ENCODE peak calls at places on chromosome 3, in ten cellular contexts. One of them, this sample, is unnamed.

GRCh38 chr3:71695000-71695482 is 30.2 kb downstream of the EIF4E3 start:
- DNase-seq in Calu3: peak; percentile 42
- DNase-seq in omental fat pad: no peak
- DNase-seq in transverse colon: peak; percentile 58
- DNase-seq in fibroblast of lung: no peak
- DNase-seq in H1: no peak
- DNase-seq in progenitor cell of endocrine pancreas: no peak
- DNase-seq in B cell: no peak
- DNase-seq in pancreas: peak; percentile 29
- DNase-seq in Caco-2: no peak
- DNase-seq in this sample: no peak

GRCh38 chr3:157067114-157067513 is 92.8 kb downstream of the CCNL1 start:
- DNase-seq in pancreas: no peak
- DNase-seq in fibroblast of lung: no peak
- DNase-seq in B cell: no peak
- DNase-seq in Caco-2: no peak
- DNase-seq in Calu3: no peak
- DNase-seq in transverse colon: peak; percentile 21
- DNase-seq in omental fat pad: no peak
- DNase-seq in H1: no peak
- DNase-seq in progenitor cell of endocrine pancreas: no peak
- DNase-seq in this sample: no peak

GRCh38 chr3:129038121-129038855 is 22.3 kb upstream of the GP9 start:
- DNase-seq in fibroblast of lung: no peak
- DNase-seq in omental fat pad: no peak
- DNase-seq in transverse colon: no peak
- DNase-seq in Calu3: no peak
- DNase-seq in progenitor cell of endocrine pancreas: no peak
- DNase-seq in B cell: no peak
- DNase-seq in H1: no peak
- DNase-seq in Caco-2: no peak
- DNase-seq in pancreas: no peak
- DNase-seq in this sample: no peak

GRCh38 chr3:131743126-131743525 is 240.4 kb upstream of the MRPL3 start:
- DNase-seq in B cell: no peak
- DNase-seq in Caco-2: no peak
- DNase-seq in Calu3: no peak
- DNase-seq in omental fat pad: no peak
- DNase-seq in transverse colon: no peak
- DNase-seq in pancreas: no peak
- DNase-seq in H1: no peak
- DNase-seq in fibroblast of lung: no peak
- DNase-seq in progenitor cell of endocrine pancreas: no peak
- DNase-seq in this sample: no peak

GRCh38 chr3:123783811-123784210 is 100.3 kb downstream of the MYLK start:
- DNase-seq in H1: no peak
- DNase-seq in Caco-2: no peak
- DNase-seq in Calu3: no peak
- DNase-seq in pancreas: no peak
- DNase-seq in omental fat pad: no peak
- DNase-seq in progenitor cell of endocrine pancreas: no peak
- DNase-seq in transverse colon: peak; percentile 59
- DNase-seq in fibroblast of lung: no peak
- DNase-seq in B cell: no peak
- DNase-seq in this sample: no peak

GRCh38 chr3:100360757-100361496 is 26.4 kb downstream of the NIT2 start:
- DNase-seq in Calu3: no peak
- DNase-seq in omental fat pad: no peak
- DNase-seq in Caco-2: peak; percentile 4
- DNase-seq in pancreas: no peak
- DNase-seq in fibroblast of lung: no peak
- DNase-seq in transverse colon: no peak
- DNase-seq in progenitor cell of endocrine pancreas: no peak
- DNase-seq in H1: no peak
- DNase-seq in B cell: no peak
- DNase-seq in this sample: no peak

GRCh38 chr3:38640661-38641441 is 8.6 kb downstream of the SCN5A start:
- DNase-seq in Caco-2: no peak
- DNase-seq in B cell: peak; percentile 11
- DNase-seq in fibroblast of lung: no peak
- DNase-seq in progenitor cell of endocrine pancreas: no peak
- DNase-seq in pancreas: no peak
- DNase-seq in Calu3: no peak
- DNase-seq in H1: peak; percentile 88
- DNase-seq in omental fat pad: no peak
- DNase-seq in transverse colon: no peak
- DNase-seq in this sample: no peak

GRCh38 chr3:44363591-44363990 is 25.0 kb downstream of the TCAIM start:
- DNase-seq in omental fat pad: no peak
- DNase-seq in pancreas: peak; percentile 33
- DNase-seq in transverse colon: no peak
- DNase-seq in H1: no peak
- DNase-seq in progenitor cell of endocrine pancreas: no peak
- DNase-seq in fibroblast of lung: no peak
- DNase-seq in Caco-2: peak; percentile 42
- DNase-seq in B cell: no peak
- DNase-seq in Calu3: peak; percentile 33
- DNase-seq in this sample: no peak

DNA sequence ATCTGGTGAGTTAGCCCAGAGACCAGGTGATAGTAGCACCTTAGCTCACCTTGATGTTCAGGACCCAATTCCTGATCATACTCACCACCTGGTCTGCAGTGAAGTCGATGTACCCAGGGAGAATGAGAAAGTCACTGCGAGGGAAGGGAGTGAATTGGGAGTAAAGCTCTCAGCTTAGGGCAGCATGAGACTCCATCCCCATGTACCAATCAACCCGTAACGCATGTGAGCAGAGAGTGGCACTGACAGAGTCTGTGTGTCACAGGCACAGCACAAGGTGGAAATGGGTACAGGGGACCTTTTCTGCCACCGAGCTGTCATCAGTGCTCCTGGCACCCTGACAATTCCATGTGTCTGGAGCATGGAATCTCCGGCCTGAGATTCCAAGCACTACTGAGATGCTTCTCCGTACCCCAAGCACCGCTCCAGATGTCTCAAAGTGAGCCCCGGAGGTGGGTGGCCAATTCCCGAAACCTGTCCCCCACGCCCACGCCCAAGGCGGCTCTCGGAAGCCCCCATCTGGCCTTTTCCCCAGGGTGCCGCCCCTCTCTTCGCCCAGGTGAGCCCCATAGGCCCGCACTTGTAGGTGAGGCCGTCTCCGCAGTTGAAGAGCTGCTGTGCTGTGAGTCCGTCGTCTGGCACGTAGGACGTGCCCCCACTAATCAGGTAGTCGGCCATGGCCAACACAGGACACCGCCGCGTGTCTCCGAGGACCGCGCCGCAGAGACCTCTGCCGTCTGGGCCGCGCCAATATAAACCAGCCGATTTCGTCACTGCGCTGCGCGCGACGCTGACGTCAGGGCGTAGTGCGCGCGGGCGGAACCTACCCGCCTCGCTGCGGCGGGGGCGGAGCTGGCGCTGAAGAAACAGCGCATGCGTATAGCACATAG is at the start of gene IMPDH2:
- DNase-seq in omental fat pad: peak; percentile 87
- DNase-seq in fibroblast of lung: peak; percentile 88
- DNase-seq in Calu3: peak; percentile 91
- DNase-seq in pancreas: peak; percentile 95
- DNase-seq in H1: peak; percentile 97
- DNase-seq in progenitor cell of endocrine pancreas: peak; percentile 81
- DNase-seq in Caco-2: peak; percentile 94
- DNase-seq in transverse colon: peak; percentile 95
- DNase-seq in B cell: peak; percentile 91
- DNase-seq in this sample: peak; percentile 93
- TF ChIP-seq CTCF in omental fat pad: no peak
- TF ChIP-seq CTCF in fibroblast of lung: no peak
- TF ChIP-seq CTCF in Calu3: no peak
- TF ChIP-seq CTCF in pancreas: no peak
- TF ChIP-seq CTCF in H1: no peak
- TF ChIP-seq CTCF in progenitor cell of endocrine pancreas: peak; percentile 7
- TF ChIP-seq CTCF in Caco-2: no peak
- TF ChIP-seq CTCF in transverse colon: no peak
- TF ChIP-seq CTCF in B cell: no peak
- TF ChIP-seq CTCF in this sample: no peak

GRCh38 chr3:139934557-139935070 is 371 bp upstream of the CLSTN2 start:
- DNase-seq in pancreas: peak; percentile 73
- DNase-seq in B cell: no peak
- DNase-seq in transverse colon: peak; percentile 14
- DNase-seq in Caco-2: peak; percentile 79
- DNase-seq in Calu3: no peak
- DNase-seq in progenitor cell of endocrine pancreas: peak; percentile 57
- DNase-seq in fibroblast of lung: peak; percentile 57
- DNase-seq in omental fat pad: no peak
- DNase-seq in H1: peak; percentile 87
- DNase-seq in this sample: peak; percentile 74

GRCh38 chr3:139935866-139936817 is 1.2 kb downstream of the CLSTN2 start:
- DNase-seq in H1: peak; percentile 64
- DNase-seq in progenitor cell of endocrine pancreas: no peak
- DNase-seq in transverse colon: no peak
- DNase-seq in omental fat pad: no peak
- DNase-seq in pancreas: peak; percentile 47
- DNase-seq in Calu3: peak; percentile 36
- DNase-seq in B cell: no peak
- DNase-seq in Caco-2: peak; percentile 42
- DNase-seq in fibroblast of lung: peak; percentile 30
- DNase-seq in this sample: peak; percentile 61

GRCh38 chr3:139939681-139940190 is 4.8 kb downstream of the CLSTN2 start:
- DNase-seq in B cell: no peak
- DNase-seq in progenitor cell of endocrine pancreas: no peak
- DNase-seq in transverse colon: no peak
- DNase-seq in pancreas: no peak
- DNase-seq in omental fat pad: no peak
- DNase-seq in Calu3: no peak
- DNase-seq in Caco-2: no peak
- DNase-seq in fibroblast of lung: no peak
- DNase-seq in H1: no peak
- DNase-seq in this sample: no peak

GRCh38 chr3:139937674-139938279 is 2.8 kb downstream of the CLSTN2 start:
- DNase-seq in progenitor cell of endocrine pancreas: no peak
- DNase-seq in B cell: no peak
- DNase-seq in Caco-2: peak; percentile 64
- DNase-seq in transverse colon: no peak
- DNase-seq in fibroblast of lung: peak; percentile 22
- DNase-seq in H1: no peak
- DNase-seq in omental fat pad: no peak
- DNase-seq in pancreas: peak; percentile 70
- DNase-seq in Calu3: peak; percentile 76
- DNase-seq in this sample: peak; percentile 50

DNA sequence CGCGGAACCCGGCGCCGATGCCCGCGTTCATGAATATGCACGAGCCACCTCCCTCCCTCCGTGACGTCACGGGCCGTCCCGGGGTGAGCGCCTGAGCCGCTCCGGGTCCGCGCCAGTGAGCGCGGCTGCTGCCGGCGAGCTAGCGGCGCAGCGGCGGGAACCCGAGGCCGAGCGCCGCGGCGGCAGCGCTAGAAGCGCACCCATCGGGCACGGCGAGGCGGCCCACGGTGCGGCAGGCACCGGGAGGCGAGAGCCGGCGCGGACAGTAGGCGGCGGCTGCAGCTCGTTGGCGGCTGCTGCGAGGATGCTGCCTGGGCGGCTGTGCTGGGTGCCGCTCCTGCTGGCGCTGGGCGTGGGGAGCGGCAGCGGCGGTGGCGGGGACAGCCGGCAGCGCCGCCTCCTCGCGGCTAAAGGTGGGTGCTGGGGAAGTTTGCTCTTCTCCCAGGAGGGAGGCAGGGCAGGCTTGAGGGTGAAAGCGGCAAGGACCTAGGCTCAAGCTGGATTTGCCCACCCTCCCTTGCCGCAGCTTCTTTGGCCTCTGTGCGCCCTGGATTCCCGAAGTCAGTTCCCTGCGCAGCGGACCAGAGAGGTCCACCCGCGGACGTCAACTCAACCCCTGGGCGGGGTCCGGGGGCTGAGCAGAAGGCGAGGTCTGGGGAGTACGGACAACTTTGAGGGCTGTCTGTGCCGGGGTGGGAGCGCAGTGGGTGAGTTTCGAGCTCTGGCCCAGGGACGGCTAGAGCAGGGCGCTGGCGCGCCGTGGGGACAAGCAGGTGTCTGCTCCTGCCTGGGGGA is at the start of gene CLSTN2:
- DNase-seq in Caco-2: peak; percentile 81
- DNase-seq in B cell: no peak
- DNase-seq in omental fat pad: peak; percentile 56
- DNase-seq in pancreas: peak; percentile 75
- DNase-seq in progenitor cell of endocrine pancreas: peak; percentile 66
- DNase-seq in fibroblast of lung: peak; percentile 67
- DNase-seq in H1: no peak
- DNase-seq in Calu3: peak; percentile 63
- DNase-seq in transverse colon: peak; percentile 27
- DNase-seq in this sample: peak; percentile 87
- TF ChIP-seq CTCF in Caco-2: no peak
- TF ChIP-seq CTCF in B cell: no peak
- TF ChIP-seq CTCF in omental fat pad: no peak
- TF ChIP-seq CTCF in pancreas: no peak
- TF ChIP-seq CTCF in progenitor cell of endocrine pancreas: no peak
- TF ChIP-seq CTCF in fibroblast of lung: no peak
- TF ChIP-seq CTCF in H1: no peak
- TF ChIP-seq CTCF in Calu3: no peak
- TF ChIP-seq CTCF in transverse colon: no peak
- TF ChIP-seq CTCF in this sample: no peak

GRCh38 chr3:65919841-65920240 is 118.9 kb downstream of the MAGI1 start:
- DNase-seq in transverse colon: no peak
- DNase-seq in pancreas: no peak
- DNase-seq in Calu3: no peak
- DNase-seq in progenitor cell of endocrine pancreas: no peak
- DNase-seq in omental fat pad: no peak
- DNase-seq in Caco-2: no peak
- DNase-seq in B cell: no peak
- DNase-seq in H1: no peak
- DNase-seq in fibroblast of lung: peak; percentile 95
- DNase-seq in this sample: no peak

GRCh38 chr3:65915477-65915876 is 123.2 kb downstream of the MAGI1 start:
- DNase-seq in fibroblast of lung: no peak
- DNase-seq in B cell: no peak
- DNase-seq in transverse colon: no peak
- DNase-seq in H1: no peak
- DNase-seq in progenitor cell of endocrine pancreas: no peak
- DNase-seq in Caco-2: no peak
- DNase-seq in Calu3: no peak
- DNase-seq in pancreas: no peak
- DNase-seq in omental fat pad: no peak
- DNase-seq in this sample: no peak

GRCh38 chr3:65914032-65914739 is 124.5 kb downstream of the MAGI1 start:
- DNase-seq in H1: no peak
- DNase-seq in omental fat pad: no peak
- DNase-seq in Caco-2: peak; percentile 39
- DNase-seq in fibroblast of lung: no peak
- DNase-seq in Calu3: peak; percentile 37
- DNase-seq in transverse colon: no peak
- DNase-seq in B cell: no peak
- DNase-seq in pancreas: no peak
- DNase-seq in progenitor cell of endocrine pancreas: no peak
- DNase-seq in this sample: no peak

GRCh38 chr3:65912647-65913046 is 126.1 kb downstream of the MAGI1 start:
- DNase-seq in pancreas: no peak
- DNase-seq in H1: no peak
- DNase-seq in B cell: no peak
- DNase-seq in transverse colon: no peak
- DNase-seq in fibroblast of lung: no peak
- DNase-seq in Calu3: no peak
- DNase-seq in omental fat pad: no peak
- DNase-seq in Caco-2: no peak
- DNase-seq in progenitor cell of endocrine pancreas: no peak
- DNase-seq in this sample: no peak

GRCh38 chr3:65914740-65915366 is 123.9 kb downstream of the MAGI1 start:
- DNase-seq in H1: no peak
- DNase-seq in pancreas: no peak
- DNase-seq in omental fat pad: no peak
- DNase-seq in progenitor cell of endocrine pancreas: no peak
- DNase-seq in fibroblast of lung: no peak
- DNase-seq in transverse colon: no peak
- DNase-seq in B cell: no peak
- DNase-seq in Calu3: no peak
- DNase-seq in Caco-2: no peak
- DNase-seq in this sample: no peak
- TF ChIP-seq CTCF in H1: no peak
- TF ChIP-seq CTCF in pancreas: no peak
- TF ChIP-seq CTCF in omental fat pad: no peak
- TF ChIP-seq CTCF in progenitor cell of endocrine pancreas: no peak
- TF ChIP-seq CTCF in fibroblast of lung: peak; percentile 11
- TF ChIP-seq CTCF in transverse colon: no peak
- TF ChIP-seq CTCF in B cell: no peak
- TF ChIP-seq CTCF in Calu3: peak; percentile 4
- TF ChIP-seq CTCF in Caco-2: peak; percentile 5
- TF ChIP-seq CTCF in this sample: no peak

GRCh38 chr3:56962200-56962599 is 98.3 kb upstream of the SPATA12 start:
- DNase-seq in transverse colon: no peak
- DNase-seq in omental fat pad: no peak
- DNase-seq in Calu3: no peak
- DNase-seq in H1: no peak
- DNase-seq in Caco-2: no peak
- DNase-seq in fibroblast of lung: no peak
- DNase-seq in B cell: no peak
- DNase-seq in pancreas: no peak
- DNase-seq in progenitor cell of endocrine pancreas: no peak
- DNase-seq in this sample: no peak

GRCh38 chr3:56960234-56960917 is 100.1 kb upstream of the SPATA12 start:
- DNase-seq in progenitor cell of endocrine pancreas: no peak
- DNase-seq in B cell: no peak
- DNase-seq in H1: no peak
- DNase-seq in omental fat pad: no peak
- DNase-seq in Caco-2: no peak
- DNase-seq in fibroblast of lung: no peak
- DNase-seq in Calu3: no peak
- DNase-seq in transverse colon: no peak
- DNase-seq in pancreas: no peak
- DNase-seq in this sample: no peak

GRCh38 chr3:56956906-56957305 is 103.6 kb upstream of the SPATA12 start:
- DNase-seq in pancreas: no peak
- DNase-seq in Calu3: no peak
- DNase-seq in H1: no peak
- DNase-seq in omental fat pad: no peak
- DNase-seq in B cell: no peak
- DNase-seq in transverse colon: no peak
- DNase-seq in progenitor cell of endocrine pancreas: no peak
- DNase-seq in Caco-2: no peak
- DNase-seq in fibroblast of lung: no peak
- DNase-seq in this sample: no peak

GRCh38 chr3:56957520-56957919 is 102.9 kb upstream of the SPATA12 start:
- DNase-seq in Caco-2: no peak
- DNase-seq in fibroblast of lung: no peak
- DNase-seq in Calu3: no peak
- DNase-seq in progenitor cell of endocrine pancreas: no peak
- DNase-seq in omental fat pad: no peak
- DNase-seq in transverse colon: no peak
- DNase-seq in B cell: no peak
- DNase-seq in H1: no peak
- DNase-seq in pancreas: no peak
- DNase-seq in this sample: no peak

GRCh38 chr3:56958879-56959607 is 101.4 kb upstream of the SPATA12 start:
- DNase-seq in transverse colon: no peak
- DNase-seq in Caco-2: no peak
- DNase-seq in progenitor cell of endocrine pancreas: no peak
- DNase-seq in H1: no peak
- DNase-seq in fibroblast of lung: no peak
- DNase-seq in omental fat pad: no peak
- DNase-seq in B cell: no peak
- DNase-seq in pancreas: no peak
- DNase-seq in Calu3: no peak
- DNase-seq in this sample: no peak
- TF ChIP-seq CTCF in transverse colon: no peak
- TF ChIP-seq CTCF in Caco-2: no peak
- TF ChIP-seq CTCF in progenitor cell of endocrine pancreas: no peak
- TF ChIP-seq CTCF in H1: no peak
- TF ChIP-seq CTCF in fibroblast of lung: no peak
- TF ChIP-seq CTCF in omental fat pad: no peak
- TF ChIP-seq CTCF in B cell: no peak
- TF ChIP-seq CTCF in pancreas: no peak
- TF ChIP-seq CTCF in Calu3: no peak
- TF ChIP-seq CTCF in this sample: no peak